ENCODE peak calls at places on chromosome 14, in nine cellular contexts. A is NCI-H1417; F is MM.1S; Z is EH; Q is stimulated activated CD8-positive, alpha-beta memory T cell treated with anti-CD3 and anti-CD28 coated beads, Interleukin-7, amount 100 ng/mL, for 48 hours; S is sciatic nerve; T is A549; K is NCI-H774; C is fibroblast of pulmonary artery. D is an unnamed sample.

GRCh38 chr14:36604757-36605505 is 22.5 kb upstream of the NKX2-8 start:
- DNase-seq in A (peak; percentile 97), F (peak; percentile 45), Z (peak; percentile 67), Q (no peak), S (no peak), T (peak; percentile 80), K (peak; percentile 77), C (peak; percentile 80), D (peak; percentile 52)

GRCh38 chr14:95045255-95045701 is 112.1 kb downstream of the DICER1 start:
- DNase-seq in A (no peak), F (no peak), Z (no peak), Q (no peak), S (peak; percentile 44), T (no peak), K (no peak), C (no peak), D (no peak)

GRCh38 chr14:85280074-85280473 is 249.9 kb upstream of the FLRT2 start:
- DNase-seq in A (no peak), F (no peak), Z (peak; percentile 22), Q (no peak), S (no peak), T (peak; percentile 1), K (no peak), C (no peak), D (no peak)

GRCh38 chr14:24052656-24053547 is 1.1 kb downstream of the CARMIL3 start:
- DNase-seq in A (no peak), F (no peak), Z (no peak), Q (peak; percentile 73), S (peak; percentile 15), T (no peak), K (no peak), C (no peak), D (no peak)

GRCh38 chr14:34224221-34224620 is 237.8 kb downstream of the SPTSSA start:
- DNase-seq in A (no peak), F (no peak), Z (no peak), Q (no peak), S (no peak), T (no peak), K (no peak), C (no peak), D (no peak)

GRCh38 chr14:34766611-34767010 is 52.2 kb upstream of the CFL2 start:
- DNase-seq in A (no peak), F (no peak), Z (peak; percentile 58), Q (no peak), S (no peak), T (no peak), K (no peak), C (no peak), D (no peak)

GRCh38 chr14:55111122-55111705 is 17.8 kb upstream of the LGALS3 start:
- DNase-seq in A (peak; percentile 94), F (no peak), Z (no peak), Q (no peak), S (no peak), T (no peak), K (no peak), C (no peak), D (no peak)

GRCh38 chr14:53993920-53994607 is 37.4 kb upstream of the BMP4 start:
- DNase-seq in A (no peak), F (no peak), Z (no peak), Q (no peak), S (no peak), T (no peak), K (no peak), C (no peak), D (no peak)

GRCh38 chr14:35553808-35554207 is 19.8 kb downstream of the INSM2 start:
- DNase-seq in A (no peak), F (no peak), Z (peak; percentile 78), Q (no peak), S (no peak), T (no peak), K (no peak), C (peak; percentile 67), D (no peak)

GRCh38 chr14:25516838-25517237 is 466.9 kb upstream of the STXBP6 start:
- DNase-seq in A (no peak), F (no peak), Z (no peak), Q (no peak), S (no peak), T (no peak), K (peak; percentile 6), C (no peak), D (no peak)

GRCh38 chr14:24325131-24325530 is 9.7 kb downstream of the ADCY4 start:
- DNase-seq in A (no peak), F (no peak), Z (no peak), Q (no peak), S (no peak), T (no peak), K (no peak), C (no peak), D (no peak)

GRCh38 chr14:34649344-34649743 is 19.4 kb upstream of the SNX6 start:
- DNase-seq in A (no peak), F (no peak), Z (peak; percentile 98), Q (no peak), S (no peak), T (peak; percentile 25), K (no peak), C (peak; percentile 81), D (no peak)

GRCh38 chr14:101719045-101719645 is 42.4 kb upstream of the PPP2R5C start:
- DNase-seq in A (no peak), F (no peak), Z (no peak), Q (no peak), S (peak; percentile 19), T (no peak), K (no peak), C (no peak), D (no peak)

GRCh38 chr14:99681101-99681831 is 2.8 kb upstream of the CYP46A1 start:
- DNase-seq in A (peak; percentile 59), F (no peak), Z (no peak), Q (no peak), S (no peak), T (no peak), K (no peak), C (no peak), D (no peak)

GRCh38 chr14:104217486-104218360 is 79.3 kb downstream of the KIF26A start:
- DNase-seq in A (no peak), F (no peak), Z (no peak), Q (no peak), S (no peak), T (no peak), K (no peak), C (no peak), D (no peak)

GRCh38 chr14:100214768-100215079 is 24.2 kb upstream of the YY1 start:
- DNase-seq in A (no peak), F (no peak), Z (no peak), Q (no peak), S (no peak), T (no peak), K (no peak), C (no peak), D (no peak)

GRCh38 chr14:23577710-23578392 is 739 bp downstream of the JPH4 start:
- DNase-seq in A (no peak), F (no peak), Z (no peak), Q (no peak), S (no peak), T (no peak), K (no peak), C (no peak), D (no peak)

GRCh38 chr14:104969741-104970230 is 8.4 kb downstream of the AHNAK2 start:
- DNase-seq in A (no peak), F (no peak), Z (no peak), Q (no peak), S (no peak), T (no peak), K (no peak), C (no peak), D (no peak)